ENCODE peak calls at places on chromosome 1, in four cellular contexts. J is GM12878, N is K562, I is HepG2. Z is an unnamed sample.
A peak's percentile ranks its signal among the peaks of the same experiment; 100 is the strongest.

GRCh38 chr1:232435746-232436145 is 194.2 kb downstream of the SIPA1L2 start:
- DNase-seq in N (no peak), I (no peak), J (no peak), Z (no peak)

GRCh38 chr1:154137888-154138287 is 17.0 kb downstream of the NUP210L start:
- DNase-seq in I (no peak), N (no peak), J (no peak), Z (no peak)

GRCh38 chr1:163737261-163737660 is 415.5 kb downstream of the NUF2 start:
- DNase-seq in I (no peak), J (no peak), N (no peak), Z (no peak)

GRCh38 chr1:159282118-159282517 is 20.0 kb upstream of the FCER1A start:
- DNase-seq in N (no peak), J (no peak), I (peak; percentile 48), Z (no peak)

GRCh38 chr1:42691157-42691498 is 8.9 kb downstream of the YBX1 start:
- DNase-seq in N (no peak), J (no peak), I (no peak), Z (no peak)

GRCh38 chr1:116956378-116956777 is 45.2 kb upstream of the CD101 start:
- DNase-seq in J (no peak), I (no peak), N (no peak), Z (no peak)

GRCh38 chr1:246001142-246001812 is 505.8 kb downstream of the SMYD3 start:
- DNase-seq in N (no peak), J (no peak), I (no peak), Z (no peak)

GRCh38 chr1:111417755-111418154 is 9.8 kb downstream of the OVGP1 start:
- DNase-seq in J (no peak), I (peak; percentile 91), N (no peak), Z (no peak)

GRCh38 chr1:205791568-205792180 is 16.4 kb upstream of the RAB29 start:
- DNase-seq in J (no peak), I (peak; percentile 48), N (peak; percentile 86), Z (peak; percentile 76)

GRCh38 chr1:68188060-68188538 is 44.2 kb downstream of the WLS start:
- DNase-seq in J (no peak), I (no peak), N (no peak), Z (no peak)

GRCh38 chr1:30757196-30757949 is at the start of gene LAPTM5:
- DNase-seq in N (no peak), J (no peak), I (no peak), Z (no peak)

GRCh38 chr1:160658956-160659255 is 12.1 kb upstream of the SLAMF1 start:
- DNase-seq in J (no peak), N (no peak), I (no peak), Z (no peak)

GRCh38 chr1:45574105-45574626 is 9.7 kb upstream of the NASP start:
- DNase-seq in I (no peak), J (no peak), N (peak; percentile 54), Z (no peak)

GRCh38 chr1:170663011-170663410 is 920 bp upstream of the PRRX1 start:
- DNase-seq in I (no peak), J (no peak), N (no peak), Z (no peak)

GRCh38 chr1:91948501-91949355 is 473 bp upstream of the BRDT start:
- DNase-seq in I (no peak), J (no peak), N (no peak), Z (no peak)

DNA sequence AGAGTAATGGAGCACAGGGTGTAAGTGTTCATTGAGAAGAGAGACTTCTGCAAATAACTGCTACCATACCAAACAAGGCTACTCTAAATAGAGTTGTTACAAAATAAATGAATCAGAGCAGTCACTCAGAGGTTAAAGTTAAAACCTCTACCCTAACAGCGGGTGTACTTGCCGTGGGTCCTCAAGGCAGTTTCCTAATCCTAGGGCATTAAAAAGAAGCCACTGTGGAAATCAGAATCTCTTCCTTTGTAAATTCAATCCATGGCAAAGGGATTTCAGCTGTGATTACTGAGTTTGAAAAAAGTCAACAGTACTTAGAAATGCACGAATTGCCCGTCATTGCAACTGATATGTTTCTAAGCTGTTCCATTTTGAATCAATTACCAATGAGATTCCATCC is 13.5 kb downstream of the TBX15 start:
- DNase-seq in I (no peak), J (no peak), N (no peak), Z (no peak)
- TF ChIP-seq SP1 in I (no peak), J (no peak), N (no peak), Z (no peak)

GRCh38 chr1:107895403-107896181 is 69.4 kb downstream of the VAV3 start:
- DNase-seq in N (no peak), J (no peak), I (no peak), Z (no peak)
- TF ChIP-seq TARDBP in N (no peak), J (no peak), I (no peak), Z (no peak)

GRCh38 chr1:9500756-9501754 is 38.2 kb upstream of the SLC25A33 start:
- DNase-seq in I (peak; percentile 80), N (no peak), J (no peak), Z (no peak)

GRCh38 chr1:9503001-9503675 is 36.1 kb upstream of the SLC25A33 start:
- DNase-seq in I (peak; percentile 54), J (no peak), N (no peak), Z (no peak)

GRCh38 chr1:9506901-9507300 is 32.4 kb upstream of the SLC25A33 start:
- DNase-seq in I (no peak), N (no peak), J (no peak), Z (no peak)

GRCh38 chr1:9510130-9510529 is 29.1 kb upstream of the SLC25A33 start:
- DNase-seq in J (no peak), I (no peak), N (no peak), Z (no peak)

DNA sequence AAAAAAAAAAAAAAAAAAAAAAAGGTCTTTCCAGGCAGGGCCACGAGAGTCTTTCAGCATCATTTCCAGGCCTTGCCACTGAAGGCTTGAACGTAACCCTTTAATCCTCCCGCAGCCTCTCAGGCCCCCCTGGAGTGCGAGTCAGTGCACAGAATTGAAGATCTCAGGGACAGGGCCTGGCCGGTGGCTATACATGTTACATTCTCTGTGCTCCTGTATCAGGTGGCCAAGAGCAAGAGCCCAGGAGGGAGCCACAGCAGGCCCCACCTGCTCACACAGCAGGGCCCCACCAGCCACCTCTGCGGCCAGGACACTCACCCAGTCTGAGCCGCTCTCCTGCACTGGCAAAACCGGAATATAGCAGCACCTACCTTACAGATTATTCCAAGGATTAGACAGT is 34.1 kb upstream of the SLC25A33 start:
- DNase-seq in N (no peak), I (no peak), J (no peak), Z (no peak)
- TF ChIP-seq FOXM1 in N (no peak), I (no peak), J (no peak), Z (no peak)

DNA sequence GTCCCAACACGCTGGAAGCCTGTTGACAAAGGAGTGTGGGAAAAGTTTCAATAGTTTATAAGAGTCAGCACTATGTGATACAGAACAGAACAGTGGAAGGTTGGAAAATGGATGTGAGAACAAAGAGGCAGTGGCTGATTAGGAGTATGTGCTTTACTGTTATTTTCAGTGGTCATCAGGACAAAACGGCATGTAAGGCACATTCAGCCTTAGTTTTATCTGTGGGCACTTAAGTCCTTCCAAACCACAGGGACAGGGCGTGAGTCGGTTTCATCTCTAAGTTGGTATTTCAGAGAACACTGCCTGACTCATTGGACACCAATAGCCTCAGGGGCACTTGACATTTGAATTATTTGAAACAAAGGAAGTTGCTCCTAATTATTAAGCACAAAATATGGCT is 306.9 kb downstream of the ASTN1 start:
- DNase-seq in N (no peak), I (no peak), J (no peak), Z (no peak)
- TF ChIP-seq SP1 in N (no peak), I (no peak), J (no peak), Z (no peak)

GRCh38 chr1:179023946-179024345 is 1.7 kb upstream of the FAM20B start:
- DNase-seq in J (no peak), N (no peak), I (no peak), Z (no peak)
- TF ChIP-seq TARDBP in J (no peak), N (no peak), I (no peak), Z (no peak)

Z was measured in HEK293T.